ENCODE peak calls at places on chromosomes 6 and 20, in five cellular contexts. U, A, B, P and J are unnamed samples.
A peak's percentile ranks its signal among the peaks of the same experiment; 100 is the strongest.

GRCh38 chr20:56628015-56628872 is 862 bp upstream of the TFAP2C start:
- DNase-seq in P (no peak), B (peak; percentile 55), U (peak; percentile 39), A (no peak), J (no peak)

GRCh38 chr6:161486326-161486725 is 212.5 kb upstream of the AGPAT4 start:
- DNase-seq in U (no peak), B (no peak), A (no peak), P (no peak), J (no peak)

GRCh38 chr20:49693435-49694171 is 20.1 kb downstream of the B4GALT5 start:
- DNase-seq in P (no peak), U (no peak), A (no peak), B (no peak), J (no peak)

GRCh38 chr20:17661121-17661744 is 20.8 kb downstream of the RRBP1 start:
- DNase-seq in B (no peak), P (no peak), U (no peak), A (no peak), J (no peak)

GRCh38 chr6:48570656-48571055 is 459.7 kb upstream of the PTCHD4 start:
- DNase-seq in B (no peak), P (no peak), U (no peak), A (no peak), J (no peak)

GRCh38 chr6:163572612-163573011 is 158.1 kb downstream of the QKI start:
- DNase-seq in A (no peak), U (no peak), P (no peak), B (peak; percentile 53), J (no peak)

GRCh38 chr6:158283304-158284005 is 28.8 kb upstream of the TULP4 start:
- DNase-seq in P (no peak), B (peak; percentile 54), U (peak; percentile 17), A (no peak), J (peak; percentile 28)

GRCh38 chr6:122651604-122652003 is 41.4 kb downstream of the PKIB start:
- DNase-seq in B (no peak), P (no peak), A (no peak), U (no peak), J (no peak)

GRCh38 chr6:73580247-73581149 is 59.7 kb upstream of the EEF1A1 start:
- DNase-seq in B (peak; percentile 98), U (peak; percentile 80), P (peak; percentile 87), A (peak; percentile 85), J (peak; percentile 97)

GRCh38 chr6:64330694-64331309 is 695.2 kb downstream of the PHF3 start:
- DNase-seq in A (peak; percentile 67), P (peak; percentile 31), U (peak; percentile 74), B (peak; percentile 83), J (peak; percentile 13)

GRCh38 chr6:147888374-147888773 is 379.9 kb downstream of the SAMD5 start:
- DNase-seq in P (no peak), B (no peak), A (no peak), U (no peak), J (no peak)

GRCh38 chr6:73236147-73236750 is 11.0 kb upstream of the KHDC1L start:
- DNase-seq in A (no peak), U (no peak), P (no peak), B (no peak), J (peak; percentile 97)

GRCh38 chr6:154555075-154555677 is 44.7 kb upstream of the CNKSR3 start:
- DNase-seq in U (no peak), A (no peak), P (no peak), B (no peak), J (peak; percentile 57)

GRCh38 chr20:63056236-63057132 is 49.7 kb upstream of the BHLHE23 start:
- DNase-seq in U (peak; percentile 85), B (peak; percentile 83), P (peak; percentile 37), A (peak; percentile 50), J (peak; percentile 22)

GRCh38 chr20:51961964-51962761 is 159.8 kb upstream of the SALL4 start:
- DNase-seq in A (no peak), U (no peak), P (no peak), B (no peak), J (no peak)

GRCh38 chr6:115120394-115120793 is 777.6 kb upstream of the HS3ST5 start:
- DNase-seq in B (no peak), P (no peak), A (no peak), U (no peak), J (no peak)

GRCh38 chr20:57195023-57195758 is 71.2 kb downstream of the BMP7 start:
- DNase-seq in A (no peak), P (peak; percentile 37), U (no peak), B (no peak), J (peak; percentile 78)

GRCh38 chr6:119195204-119195603 is 116.7 kb upstream of the FAM184A start:
- DNase-seq in P (no peak), A (no peak), U (no peak), B (no peak), J (no peak)

GRCh38 chr20:4445780-4446179 is 275.9 kb upstream of the PRND start:
- DNase-seq in A (no peak), B (no peak), U (no peak), P (no peak), J (no peak)

GRCh38 chr20:21982559-21982958 is 277.1 kb downstream of the PAX1 start:
- DNase-seq in A (no peak), U (no peak), B (no peak), P (no peak), J (no peak)

GRCh38 chr6:106520711-106521367 is 108.5 kb downstream of the RTN4IP1 start:
- DNase-seq in P (no peak), B (no peak), A (peak; percentile 73), U (no peak), J (no peak)

DNA sequence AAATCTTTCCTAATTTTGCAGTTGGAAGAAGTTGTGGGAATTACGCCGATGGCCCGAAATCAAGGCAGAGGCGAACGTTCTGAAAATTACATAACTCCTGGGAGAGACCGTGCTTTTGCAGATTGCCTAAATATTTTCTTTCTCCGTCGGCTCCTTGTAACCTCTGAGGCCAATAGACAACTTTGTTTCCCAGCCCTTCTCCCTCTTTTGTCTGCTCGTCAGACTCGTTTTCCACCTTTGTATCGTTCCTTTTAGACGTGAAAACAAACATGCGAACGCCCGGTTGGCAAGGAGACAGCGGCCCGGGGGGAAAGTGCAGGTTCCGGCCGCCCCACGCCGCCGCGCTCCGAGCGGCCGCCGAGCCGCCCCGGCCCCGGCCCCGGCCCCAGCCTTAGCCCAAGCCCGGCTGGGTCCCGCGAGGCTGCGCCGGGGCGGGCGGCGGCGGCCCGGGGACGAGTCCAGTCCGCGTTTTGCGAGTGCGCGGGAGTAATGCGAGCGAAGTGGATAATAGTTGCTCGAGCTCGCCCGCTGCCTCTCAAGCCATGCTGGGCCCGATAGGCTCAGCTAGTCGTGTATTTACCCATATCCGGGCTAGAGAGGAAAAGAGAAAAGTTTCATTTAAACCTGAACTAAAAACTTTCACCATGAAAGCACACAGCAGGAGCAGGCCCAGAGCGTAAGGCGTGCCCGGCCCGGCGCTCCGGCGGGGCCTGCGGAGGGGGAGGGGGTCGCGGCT is at the start of gene ARID1B:
- DNase-seq in U (peak; percentile 79), B (peak; percentile 76), A (peak; percentile 91), P (peak; percentile 89), J (peak; percentile 76)
- TF ChIP-seq CTCF in U (no peak), B (no peak), A (no peak), P (no peak), J (no peak)

GRCh38 chr20:19936801-19937583 is 80.2 kb upstream of the NAA20 start:
- DNase-seq in A (peak; percentile 68), B (no peak), P (no peak), U (peak; percentile 64), J (no peak)

GRCh38 chr20:19937651-19938420 is 79.3 kb upstream of the NAA20 start:
- DNase-seq in A (no peak), B (no peak), P (no peak), U (no peak), J (no peak)

GRCh38 chr20:19935842-19936241 is 81.3 kb upstream of the NAA20 start:
- DNase-seq in A (peak; percentile 65), B (peak; percentile 17), P (no peak), U (no peak), J (no peak)

GRCh38 chr20:19932170-19932667 is 84.9 kb upstream of the NAA20 start:
- DNase-seq in U (no peak), P (peak; percentile 29), B (no peak), A (no peak), J (peak; percentile 81)

GRCh38 chr20:19934792-19935491 is 82.2 kb upstream of the NAA20 start:
- DNase-seq in P (peak; percentile 49), B (no peak), A (peak; percentile 71), U (no peak), J (no peak)
- TF ChIP-seq CTCF in P (no peak), B (no peak), A (no peak), U (no peak), J (no peak)

DNA sequence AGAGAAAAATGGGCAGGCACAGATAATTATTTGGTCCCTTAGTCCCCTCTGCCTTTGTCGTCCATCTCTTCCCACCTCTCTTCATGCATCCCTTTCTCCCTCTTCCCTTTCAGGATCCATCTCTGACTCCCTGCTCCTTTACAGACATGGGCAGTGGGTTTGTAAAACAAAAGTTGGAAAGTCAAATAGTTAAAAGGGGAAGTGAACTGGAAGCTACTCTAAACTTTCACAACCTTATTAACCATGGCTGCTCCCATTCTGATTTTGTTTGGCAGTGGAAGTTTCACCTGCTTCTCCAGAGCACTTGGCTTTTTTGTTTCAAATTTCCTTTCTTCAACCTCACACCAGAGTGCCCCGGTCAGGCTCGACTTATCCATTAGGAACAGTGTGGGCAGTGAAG is 1.2 kb downstream of the HLA-DQA2 start:
- DNase-seq in B (no peak), U (no peak), P (no peak), A (no peak), J (no peak)
- TF ChIP-seq CTCF in B (no peak), U (no peak), P (no peak), A (no peak), J (no peak)

GRCh38 chr20:35601990-35602389 is 13.6 kb upstream of the SPAG4 start:
- DNase-seq in A (no peak), U (no peak), B (no peak), P (no peak), J (no peak)

GRCh38 chr20:35602851-35603495 is 12.7 kb upstream of the SPAG4 start:
- DNase-seq in A (no peak), B (no peak), U (no peak), P (no peak), J (no peak)

GRCh38 chr20:35599776-35600120 is 15.9 kb upstream of the SPAG4 start:
- DNase-seq in P (no peak), A (no peak), U (no peak), B (no peak), J (no peak)

GRCh38 chr20:35600176-35600995 is 15.2 kb upstream of the SPAG4 start:
- DNase-seq in A (no peak), P (no peak), B (peak; percentile 65), U (no peak), J (no peak)

DNA sequence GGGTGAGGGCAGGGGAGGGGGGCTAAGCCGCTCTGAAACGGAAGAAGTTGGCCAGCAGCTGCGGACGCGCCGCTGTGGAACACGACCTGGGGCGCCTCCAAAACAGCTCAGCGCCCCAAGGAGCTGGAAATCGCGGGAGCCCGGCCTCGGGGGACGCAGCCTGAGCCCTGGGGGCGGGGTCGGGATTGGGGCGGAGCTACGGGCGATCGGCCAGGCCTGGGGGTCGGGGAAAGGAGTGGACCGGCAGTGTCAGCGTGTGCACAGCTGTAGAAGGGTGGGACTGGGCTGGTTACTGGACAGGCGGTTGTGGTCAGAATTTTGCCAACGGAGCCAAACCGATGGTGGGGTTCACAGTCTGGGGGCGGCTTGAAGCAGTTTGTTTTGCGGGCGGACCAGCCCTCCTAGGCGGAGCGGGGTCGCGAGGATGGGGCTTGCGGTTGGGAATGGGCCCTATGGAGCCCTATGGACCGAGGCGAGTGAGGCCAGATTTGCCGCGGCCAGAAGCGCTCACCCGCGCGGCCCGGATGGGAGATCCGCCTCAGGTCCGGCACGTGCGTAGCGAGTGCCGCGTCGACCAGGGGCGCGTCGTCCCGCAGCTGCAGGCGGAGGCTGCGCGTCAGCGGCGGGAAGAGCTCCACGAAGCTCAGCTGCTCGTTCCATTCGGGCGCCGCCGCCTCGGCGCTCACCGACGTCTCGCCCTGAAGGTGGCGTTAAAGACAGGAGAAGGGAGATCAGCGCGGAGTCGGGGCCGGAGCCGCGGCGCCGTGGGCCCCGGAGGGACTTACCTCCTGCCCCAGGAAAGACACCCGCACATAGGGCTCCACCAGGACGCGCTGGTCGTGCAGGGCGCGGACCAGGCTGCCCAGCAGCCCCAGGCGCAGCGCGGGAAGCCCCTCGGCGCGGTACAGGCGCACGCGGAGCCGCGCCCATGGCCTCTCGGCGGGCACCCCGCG is 14.3 kb upstream of the SPAG4 start:
- DNase-seq in U (peak; percentile 67), B (peak; percentile 86), A (peak; percentile 87), P (peak; percentile 77), J (peak; percentile 25)
- TF ChIP-seq CTCF in U (no peak), B (peak; percentile 50), A (peak; percentile 59), P (peak; percentile 57), J (peak; percentile 42)